ENCODE peak calls at places on chromosomes 11 and 22, in six cellular contexts. Y is progenitor cell of endocrine pancreas, B is psoas muscle, T is foreskin fibroblast, D is BJ, J is fibroblast of lung. F is an unnamed sample.

GRCh38 chr11:86869966-86870570 is 69.7 kb downstream of the PRSS23 start:
- DNase-seq in B (peak; percentile 57), D (no peak), J (peak; percentile 71), T (peak; percentile 57), Y (peak; percentile 17), F (peak; percentile 67)

GRCh38 chr22:27853404-27853803 is 51.8 kb upstream of the MN1 start:
- DNase-seq in D (no peak), T (peak; percentile 42), J (peak; percentile 46), B (no peak), Y (no peak), F (no peak)

GRCh38 chr22:28899199-28899853 is 16.0 kb downstream of the ZNRF3 start:
- DNase-seq in D (no peak), Y (no peak), J (peak; percentile 32), B (no peak), T (no peak), F (no peak)

GRCh38 chr22:47206819-47207218 is 444.4 kb downstream of the TBC1D22A start:
- DNase-seq in B (no peak), J (no peak), Y (no peak), D (no peak), T (no peak), F (no peak)

GRCh38 chr11:120752668-120753067 is 241.1 kb downstream of the GRIK4 start:
- DNase-seq in Y (no peak), D (no peak), J (no peak), B (no peak), T (no peak), F (no peak)

GRCh38 chr11:100592619-100593309 is 94.3 kb upstream of the ARHGAP42 start:
- DNase-seq in T (no peak), Y (no peak), B (no peak), J (peak; percentile 68), D (no peak), F (no peak)

GRCh38 chr22:19802881-19803735 is 42.5 kb downstream of the TBX1 start:
- DNase-seq in T (no peak), B (peak; percentile 52), D (no peak), J (no peak), Y (no peak), F (peak; percentile 3)

GRCh38 chr22:35637254-35637653 is 11.0 kb upstream of the APOL6 start:
- DNase-seq in D (no peak), Y (no peak), J (no peak), B (no peak), T (no peak), F (no peak)

GRCh38 chr11:68436985-68437926 is 23.3 kb upstream of the PPP6R3 start:
- DNase-seq in Y (no peak), T (peak; percentile 61), B (no peak), D (no peak), J (peak; percentile 44), F (no peak)

GRCh38 chr11:1471736-1472135 is 14.8 kb downstream of the MOB2 start:
- DNase-seq in B (no peak), T (no peak), D (no peak), Y (no peak), J (no peak), F (no peak)

GRCh38 chr11:74844072-74844471 is 95.4 kb downstream of the RNF169 start:
- DNase-seq in D (no peak), Y (no peak), T (no peak), B (no peak), J (no peak), F (no peak)

GRCh38 chr11:20360650-20361049 is 2.9 kb upstream of the HTATIP2 start:
- DNase-seq in Y (no peak), T (no peak), D (no peak), B (no peak), J (peak; percentile 67), F (no peak)

GRCh38 chr11:86174101-86175046 is 70.2 kb upstream of the EED start:
- DNase-seq in T (peak; percentile 97), Y (no peak), J (peak; percentile 97), B (peak; percentile 93), D (peak; percentile 94), F (no peak)

GRCh38 chr11:120569903-120570302 is 58.4 kb downstream of the GRIK4 start:
- DNase-seq in J (no peak), B (no peak), T (no peak), D (no peak), Y (no peak), F (no peak)

GRCh38 chr11:134879341-134879740 is 467.3 kb upstream of the B3GAT1 start:
- DNase-seq in J (no peak), Y (no peak), T (no peak), D (no peak), B (no peak), F (no peak)

GRCh38 chr22:43782448-43782847 is 29.7 kb downstream of the EFCAB6 start:
- DNase-seq in T (no peak), J (no peak), B (no peak), Y (no peak), D (no peak), F (no peak)

GRCh38 chr22:18152519-18152918 is 2.5 kb downstream of the USP18 start:
- DNase-seq in Y (no peak), T (no peak), B (no peak), D (no peak), J (no peak), F (no peak)

GRCh38 chr11:12243511-12243910 is 133.1 kb downstream of the MICAL2 start:
- DNase-seq in Y (no peak), J (no peak), T (no peak), D (no peak), B (no peak), F (no peak)

GRCh38 chr11:1487091-1487850 is 692 bp upstream of the MOB2 start:
- DNase-seq in J (no peak), B (peak; percentile 45), T (no peak), D (no peak), Y (no peak), F (no peak)

GRCh38 chr11:91639359-91639758 is 585.3 kb upstream of the FAT3 start:
- DNase-seq in D (no peak), Y (no peak), J (no peak), T (no peak), B (no peak), F (no peak)

GRCh38 chr22:26172389-26172990 is 3.2 kb downstream of the SEZ6L start:
- DNase-seq in B (peak; percentile 58), T (peak; percentile 6), Y (peak; percentile 50), J (peak; percentile 1), D (no peak), F (peak; percentile 76)

GRCh38 chr22:26169312-26170111 is at the start of gene SEZ6L:
- DNase-seq in D (no peak), J (no peak), Y (peak; percentile 31), T (no peak), B (peak; percentile 57), F (peak; percentile 58)

GRCh38 chr22:26170112-26170492 is 840 bp downstream of the SEZ6L start:
- DNase-seq in D (no peak), B (no peak), T (no peak), Y (no peak), J (no peak), F (no peak)

GRCh38 chr22:26170795-26171194 is 1.5 kb downstream of the SEZ6L start:
- DNase-seq in B (no peak), D (no peak), T (no peak), Y (peak; percentile 65), J (no peak), F (peak; percentile 84)

DNA sequence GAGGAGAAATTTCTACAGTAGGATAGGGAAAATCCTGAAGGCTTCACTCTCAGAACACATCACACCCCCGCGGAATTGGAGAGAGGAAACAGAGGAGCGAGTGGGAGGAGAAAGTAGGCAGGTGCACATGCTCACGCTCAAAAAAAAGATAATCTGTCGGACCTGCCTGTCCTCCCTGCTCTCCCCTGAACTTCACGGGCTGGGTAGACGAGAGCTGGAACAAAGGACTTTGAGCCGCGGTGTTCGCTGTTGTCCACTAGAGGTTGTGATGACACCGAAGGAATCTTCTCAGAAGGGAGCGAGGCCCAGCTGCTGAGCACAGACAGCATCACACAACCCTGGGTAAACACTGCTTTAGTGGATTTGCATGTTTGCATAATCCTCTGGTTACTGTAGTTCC is 5.0 kb downstream of the SEZ6L start:
- DNase-seq in B (no peak), T (peak; percentile 3), D (no peak), Y (no peak), J (no peak), F (peak; percentile 74)
- TF ChIP-seq CTCF in B (no peak), T (peak; percentile 22), D (peak; percentile 26), Y (peak; percentile 21), J (no peak), F (peak; percentile 22)

DNA sequence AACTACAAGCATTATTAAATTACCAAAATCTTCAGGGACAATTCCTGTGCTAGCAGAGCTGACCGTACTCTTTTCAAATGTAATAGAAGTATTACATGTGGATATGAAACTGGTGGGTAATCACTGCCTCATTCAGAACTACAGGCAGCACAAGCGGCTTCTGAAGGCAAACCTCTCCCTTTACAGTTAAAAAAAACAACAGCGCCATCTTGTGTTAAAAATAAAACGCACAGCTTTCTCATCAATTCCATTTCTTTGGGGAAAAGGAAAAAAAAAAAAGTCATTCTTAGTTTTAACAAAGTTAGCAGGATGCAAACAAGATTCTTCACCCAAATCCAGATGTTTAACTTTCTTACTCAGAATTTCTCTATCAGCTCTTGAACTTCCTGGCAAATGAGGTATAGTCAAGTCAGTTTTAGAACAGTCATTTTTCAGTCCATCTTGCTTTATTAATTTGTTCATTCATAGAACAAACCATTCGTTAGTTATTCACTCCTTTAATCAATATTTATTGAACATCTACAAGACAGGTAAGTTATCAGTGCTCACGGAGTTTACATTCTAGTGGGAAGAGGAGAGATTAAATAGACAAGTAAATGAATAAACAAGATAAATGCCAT is 331.8 kb upstream of the MPPED2 start:
- DNase-seq in T (no peak), J (peak; percentile 62), D (no peak), B (no peak), Y (no peak), F (no peak)
- TF ChIP-seq CTCF in T (peak; percentile 44), J (peak; percentile 40), D (peak; percentile 55), B (peak; percentile 71), Y (peak; percentile 82), F (peak; percentile 54)

GRCh38 chr22:46131151-46131587 is 19.2 kb upstream of the PPARA start:
- DNase-seq in B (no peak), T (no peak), D (no peak), Y (no peak), J (no peak), F (peak; percentile 87)
- TF ChIP-seq CTCF in B (no peak), T (peak; percentile 19), D (peak; percentile 38), Y (peak; percentile 47), J (peak; percentile 2), F (peak; percentile 91)

GRCh38 chr11:129702410-129703390 is 112.9 kb upstream of the TMEM45B start:
- DNase-seq in B (no peak), D (no peak), Y (no peak), J (no peak), T (no peak), F (no peak)

GRCh38 chr11:129700701-129701100 is 114.9 kb upstream of the TMEM45B start:
- DNase-seq in J (no peak), B (no peak), T (no peak), Y (no peak), D (no peak), F (no peak)

GRCh38 chr11:129698212-129698611 is 117.4 kb upstream of the TMEM45B start:
- DNase-seq in Y (no peak), B (no peak), T (no peak), J (no peak), D (no peak), F (no peak)

GRCh38 chr11:129701706-129702105 is 113.9 kb upstream of the TMEM45B start:
- DNase-seq in Y (no peak), D (no peak), J (no peak), T (no peak), B (no peak), F (no peak)

GRCh38 chr11:129699711-129700304 is 115.8 kb upstream of the TMEM45B start:
- DNase-seq in J (no peak), D (no peak), Y (no peak), T (no peak), B (no peak), F (no peak)
- TF ChIP-seq CTCF in J (no peak), D (no peak), Y (no peak), T (no peak), B (no peak), F (peak; percentile 9)